ENCODE peak calls at places on chromosomes 16 and 17, in nine cellular contexts. K is GM23338, S is neural progenitor cell, I is hepatocyte, L is PC-3, W is mammary epithelial cell, D is HCT116, Y is astrocyte, J is H1. V is an unnamed sample.

GRCh38 chr17:1965556-1966273 is 59.4 kb downstream of the RTN4RL1 start:
- DNase-seq in D (no peak), L (no peak), K (no peak), W (no peak), Y (peak), J (no peak), I (no peak), S (no peak), V (no peak)

GRCh38 chr17:2237521-2237921 is 66.1 kb downstream of the SMG6 start:
- DNase-seq in I (no peak), J (no peak), S (no peak), W (peak), K (no peak), Y (peak), D (no peak), L (no peak), V (no peak)

GRCh38 chr17:30000001-30000754 is 58.7 kb downstream of the EFCAB5 start:
- DNase-seq in Y (no peak), S (no peak), D (no peak), I (no peak), L (peak), J (no peak), W (no peak), K (no peak), V (peak)

GRCh38 chr16:87457724-87458423 is 35.0 kb downstream of the ZCCHC14 start:
- DNase-seq in L (peak), W (peak), K (no peak), Y (peak), S (no peak), J (peak), D (peak), I (peak), V (peak)

GRCh38 chr17:76405967-76406647 is 21.7 kb downstream of the SPHK1 start:
- DNase-seq in L (no peak), D (no peak), K (no peak), I (no peak), Y (no peak), W (no peak), S (no peak), J (no peak), V (no peak)

GRCh38 chr17:43940630-43941029 is 1.6 kb downstream of the PPY start:
- DNase-seq in W (no peak), I (peak), K (peak), S (peak), L (peak), Y (no peak), D (peak), J (no peak), V (peak)

GRCh38 chr17:73255671-73256181 is 6.0 kb downstream of the CPSF4L start:
- DNase-seq in S (peak), D (peak), L (peak), J (peak), I (peak), K (peak), W (peak), Y (no peak), V (peak)

GRCh38 chr17:69326302-69327059 is 452 bp downstream of the ABCA5 start:
- DNase-seq in J (no peak), D (no peak), S (no peak), L (peak), W (peak), K (no peak), I (peak), Y (peak), V (peak)

GRCh38 chr17:38535886-38536285 is 69.9 kb downstream of the SRCIN1 start:
- DNase-seq in Y (no peak), L (no peak), D (no peak), I (no peak), S (no peak), J (no peak), K (no peak), W (no peak), V (no peak)

GRCh38 chr17:82647593-82648164 is 565 bp downstream of the WDR45B start:
- DNase-seq in J (no peak), L (peak), I (peak), S (peak), K (peak), Y (no peak), W (peak), D (no peak), V (peak)

GRCh38 chr17:65515512-65515911 is 45.9 kb downstream of the AXIN2 start:
- DNase-seq in K (no peak), S (no peak), I (no peak), Y (no peak), D (no peak), L (no peak), W (no peak), J (no peak), V (no peak)

GRCh38 chr17:19294443-19294842 is 57.3 kb downstream of the EPN2 start:
- DNase-seq in L (no peak), W (no peak), J (no peak), I (no peak), Y (no peak), K (no peak), D (no peak), S (no peak), V (no peak)

GRCh38 chr17:29062215-29062614 is 19.3 kb downstream of the PIPOX start:
- DNase-seq in L (no peak), S (no peak), D (no peak), Y (no peak), J (no peak), K (no peak), W (no peak), I (no peak), V (no peak)

GRCh38 chr16:34078697-34079096 is 619.3 kb downstream of the TP53TG3F start:
- DNase-seq in J (no peak), L (no peak), Y (peak), I (no peak), S (no peak), W (peak), D (no peak), K (no peak), V (no peak)

GRCh38 chr16:61246592-61246991 is 789.6 kb downstream of the CDH8 start:
- DNase-seq in J (no peak), W (no peak), Y (no peak), D (no peak), K (no peak), S (no peak), L (no peak), I (no peak), V (no peak)

GRCh38 chr17:39794249-39794970 is 56.7 kb downstream of the GRB7 start:
- DNase-seq in D (no peak), J (no peak), S (no peak), I (no peak), L (no peak), W (no peak), Y (no peak), K (no peak), V (no peak)

GRCh38 chr17:35294756-35295155 is 51.9 kb downstream of the SLFN5 start:
- DNase-seq in Y (no peak), W (no peak), I (no peak), L (no peak), S (no peak), D (no peak), K (no peak), J (no peak), V (no peak)

GRCh38 chr16:54954220-54954619 is 23.6 kb downstream of the IRX5 start:
- DNase-seq in W (no peak), K (no peak), L (no peak), S (no peak), Y (no peak), D (no peak), J (no peak), I (no peak), V (peak)

GRCh38 chr17:30824002-30824355 is 513 bp downstream of the CRLF3 start:
- DNase-seq in K (no peak), I (peak), Y (no peak), J (no peak), L (no peak), W (peak), D (no peak), S (no peak), V (peak)

GRCh38 chr16:68319185-68319908 is 8.5 kb downstream of the PRMT7 start:
- DNase-seq in L (no peak), K (no peak), W (no peak), D (no peak), J (no peak), Y (no peak), S (no peak), I (no peak), V (no peak)

GRCh38 chr16:84072014-84072413 is 29.4 kb upstream of the SLC38A8 start:
- DNase-seq in S (no peak), W (peak), J (no peak), L (peak), I (no peak), Y (peak), K (no peak), D (no peak), V (no peak)

GRCh38 chr17:31269597-31269996 is 27.4 kb downstream of the OMG start:
- DNase-seq in S (peak), D (peak), W (peak), L (peak), K (peak), J (peak), Y (peak), I (peak), V (peak)

GRCh38 chr16:21704733-21705132 is 41.0 kb downstream of the OTOA start:
- DNase-seq in I (no peak), D (no peak), L (no peak), W (no peak), S (no peak), Y (no peak), K (no peak), J (no peak), V (no peak)

GRCh38 chr16:69707920-69708683 is 18.3 kb downstream of the NQO1 start:
- DNase-seq in D (no peak), S (no peak), K (no peak), W (no peak), J (no peak), I (no peak), Y (no peak), L (no peak), V (no peak)

GRCh38 chr17:83091257-83092141 is 12.1 kb downstream of the METRNL start:
- DNase-seq in W (no peak), L (peak), S (no peak), K (no peak), D (no peak), Y (no peak), J (no peak), I (peak), V (no peak)

GRCh38 chr17:43531955-43532354 is 14.2 kb downstream of the ETV4 start:
- DNase-seq in S (no peak), L (peak), D (no peak), W (no peak), K (no peak), J (no peak), I (no peak), Y (no peak), V (no peak)

GRCh38 chr17:49882434-49882833 is 34.6 kb upstream of the TAC4 start:
- DNase-seq in J (no peak), K (no peak), I (no peak), L (no peak), S (no peak), W (no peak), D (no peak), Y (no peak), V (no peak)

GRCh38 chr16:68752602-68753001 is 15.5 kb downstream of the CDH1 start:
- DNase-seq in W (no peak), K (no peak), J (no peak), L (no peak), I (peak), S (no peak), Y (no peak), D (no peak), V (no peak)

GRCh38 chr17:64661731-64661980 is 451 bp downstream of the SMURF2 start:
- DNase-seq in K (no peak), J (no peak), W (no peak), I (no peak), S (no peak), D (no peak), L (no peak), Y (no peak), V (no peak)

GRCh38 chr17:74856113-74856512 is 3.6 kb downstream of the GRIN2C start:
- DNase-seq in W (no peak), D (no peak), K (no peak), J (no peak), I (no peak), S (no peak), Y (no peak), L (no peak), V (no peak)

GRCh38 chr17:62681939-62682381 is 54.5 kb downstream of the MRC2 start:
- DNase-seq in L (no peak), S (no peak), K (no peak), Y (no peak), W (no peak), I (no peak), D (no peak), J (no peak), V (no peak)

GRCh38 chr16:70745536-70746025 is 55.4 kb downstream of the VAC14 start:
- DNase-seq in D (no peak), Y (no peak), L (no peak), J (no peak), W (no peak), K (no peak), S (no peak), I (no peak), V (no peak)

GRCh38 chr17:79834575-79835469 is 4.4 kb downstream of the CBX4 start:
- DNase-seq in J (no peak), S (peak), Y (no peak), I (peak), D (no peak), W (no peak), K (peak), L (peak), V (peak)

GRCh38 chr17:55962931-55963378 is 190.3 kb upstream of the ANKFN1 start:
- DNase-seq in I (peak), D (no peak), K (no peak), S (no peak), Y (no peak), L (no peak), J (no peak), W (no peak), V (no peak)

GRCh38 chr16:1946495-1947368 is 3.7 kb upstream of the MSRB1 start:
- DNase-seq in I (no peak), D (no peak), S (no peak), L (no peak), K (peak), W (no peak), Y (no peak), J (no peak), V (no peak)

GRCh38 chr16:52512297-52512987 is 34.5 kb downstream of the TOX3 start:
- DNase-seq in W (no peak), K (peak), S (peak), J (peak), I (no peak), D (no peak), Y (no peak), L (no peak), V (no peak)

GRCh38 chr17:75843577-75844529 is at the start of gene UNC13D:
- DNase-seq in J (no peak), L (peak), S (no peak), K (no peak), W (peak), D (no peak), Y (no peak), I (no peak), V (no peak)

GRCh38 chr17:81039854-81040758 is 5.2 kb downstream of the BAIAP2 start:
- DNase-seq in J (no peak), D (no peak), S (no peak), L (peak), Y (peak), W (peak), I (no peak), K (no peak), V (peak)

GRCh38 chr17:81037026-81037782 is 2.3 kb downstream of the BAIAP2 start:
- DNase-seq in L (peak), K (no peak), I (no peak), Y (no peak), S (no peak), J (no peak), W (no peak), D (no peak), V (no peak)

GRCh38 chr17:81039096-81039495 is 4.1 kb downstream of the BAIAP2 start:
- DNase-seq in Y (no peak), D (no peak), W (no peak), I (no peak), K (no peak), S (no peak), L (no peak), J (no peak), V (no peak)

GRCh38 chr17:81036128-81036891 is 1.4 kb downstream of the BAIAP2 start:
- DNase-seq in I (no peak), S (no peak), L (peak), Y (no peak), J (no peak), D (no peak), W (no peak), K (no peak), V (no peak)

GRCh38 chr17:81037783-81038733 is 3.1 kb downstream of the BAIAP2 start:
- DNase-seq in Y (no peak), I (no peak), D (no peak), K (peak), S (no peak), W (no peak), J (no peak), L (no peak), V (no peak)
- TF ChIP-seq EZH2 in Y (no peak), I (no peak), D (no peak), K (no peak), S (no peak), W (no peak), J (no peak), L (no peak), V (no peak)

GRCh38 chr17:16922386-16923096 is 49.4 kb downstream of the TNFRSF13B start:
- DNase-seq in Y (no peak), W (no peak), I (no peak), L (peak), J (no peak), K (no peak), D (no peak), S (no peak), V (no peak)
- TF ChIP-seq CTCF in Y (no peak), W (peak), I (no peak), L (peak), J (no peak), K (no peak), D (peak), S (no peak), V (no peak)

GRCh38 chr16:19699472-19699871 is 18.6 kb downstream of the KNOP1 start:
- DNase-seq in D (no peak), W (no peak), K (no peak), S (no peak), J (no peak), I (no peak), L (no peak), Y (no peak), V (no peak)
- H3K27ac ChIP-seq in D (no peak), W (no peak), K (no peak), S (no peak), J (no peak), I (peak), L (no peak), Y (peak), V (no peak)

GRCh38 chr17:48749621-48750553 is 21.3 kb upstream of the HOXB13 start:
- DNase-seq in I (no peak), L (no peak), Y (no peak), D (no peak), W (no peak), K (peak), J (no peak), S (peak), V (no peak)
- TF ChIP-seq EZH2 in I (peak), L (no peak), Y (peak), D (no peak), W (peak), K (peak), J (peak), S (peak), V (no peak)

GRCh38 chr16:85752511-85753420 is 1.9 kb upstream of the C16orf74 start:
- DNase-seq in Y (no peak), I (peak), S (peak), L (peak), W (peak), J (no peak), K (peak), D (no peak), V (peak)
- TF ChIP-seq CTCF in Y (peak), I (peak), S (peak), L (peak), W (no peak), J (peak), K (no peak), D (no peak), V (no peak)

GRCh38 chr17:47622179-47622549 is 27.6 kb upstream of the KPNB1 start:
- DNase-seq in S (no peak), Y (peak), K (no peak), J (no peak), I (no peak), D (no peak), L (no peak), W (no peak), V (no peak)
- H3K27ac ChIP-seq in S (no peak), Y (peak), K (no peak), J (no peak), I (peak), D (peak), L (peak), W (peak), V (no peak)

GRCh38 chr17:77798481-77798880 is 160.0 kb upstream of the TNRC6C start:
- DNase-seq in I (no peak), S (no peak), J (no peak), W (no peak), D (no peak), K (no peak), Y (no peak), L (no peak), V (no peak)
- TF ChIP-seq EZH2 in I (no peak), S (no peak), J (no peak), W (no peak), D (no peak), K (no peak), Y (no peak), L (no peak), V (no peak)

DNA sequence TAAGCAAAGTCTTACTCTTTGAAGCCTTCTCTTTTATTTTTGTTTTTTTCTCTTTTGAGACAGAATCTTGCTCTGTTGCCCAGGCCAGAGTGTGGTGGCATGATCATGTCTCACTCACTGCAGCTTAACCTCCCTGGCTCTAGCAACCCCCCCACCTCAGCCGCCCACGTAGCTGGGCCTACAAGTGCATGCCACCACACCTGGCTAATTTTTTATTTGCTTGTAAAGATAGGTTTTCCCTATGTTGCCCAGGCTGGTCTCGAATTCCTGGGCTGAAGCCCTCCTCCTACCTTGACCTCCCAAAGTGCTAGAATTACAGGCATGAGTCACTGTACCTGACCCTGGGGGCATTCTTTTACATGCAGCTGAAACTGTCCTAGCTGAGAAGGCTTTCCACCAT is 154.7 kb downstream of the PRKCB start:
- DNase-seq in W (no peak), J (no peak), Y (no peak), K (no peak), D (no peak), I (no peak), L (no peak), S (no peak), V (no peak)
- TF ChIP-seq CTCF in W (no peak), J (no peak), Y (no peak), K (no peak), D (no peak), I (no peak), L (no peak), S (no peak), V (no peak)

V was measured in A673.